ENCODE peak calls at places on chromosomes 1 and 21, in five cellular contexts. One of them, this sample, is unnamed.

GRCh38 chr1:112312879-112313278 is 83.1 kb upstream of the CTTNBP2NL start:
- DNase-seq in mesenchymal stem cell: no peak
- DNase-seq in endodermal cell: peak
- DNase-seq in endothelial cell of umbilical vein: no peak
- DNase-seq in fibroblast of lung: no peak
- DNase-seq in this sample: no peak

GRCh38 chr1:212578043-212578442 is 30.5 kb upstream of the ATF3 start:
- DNase-seq in mesenchymal stem cell: no peak
- DNase-seq in endodermal cell: no peak
- DNase-seq in endothelial cell of umbilical vein: no peak
- DNase-seq in fibroblast of lung: no peak
- DNase-seq in this sample: no peak

GRCh38 chr1:147598631-147599361 is 57.5 kb downstream of the BCL9 start:
- DNase-seq in mesenchymal stem cell: peak
- DNase-seq in endodermal cell: peak
- DNase-seq in endothelial cell of umbilical vein: no peak
- DNase-seq in fibroblast of lung: peak
- DNase-seq in this sample: no peak

GRCh38 chr1:168106274-168106673 is 30.5 kb downstream of the GPR161 start:
- DNase-seq in mesenchymal stem cell: no peak
- DNase-seq in endodermal cell: no peak
- DNase-seq in endothelial cell of umbilical vein: no peak
- DNase-seq in fibroblast of lung: no peak
- DNase-seq in this sample: peak

GRCh38 chr1:65209005-65209885 is 61.2 kb downstream of the AK4 start:
- DNase-seq in mesenchymal stem cell: peak
- DNase-seq in endodermal cell: peak
- DNase-seq in endothelial cell of umbilical vein: peak
- DNase-seq in fibroblast of lung: peak
- DNase-seq in this sample: peak

GRCh38 chr1:43992232-43992995 is 1.0 kb downstream of the CCDC24 start:
- DNase-seq in mesenchymal stem cell: no peak
- DNase-seq in endodermal cell: no peak
- DNase-seq in endothelial cell of umbilical vein: no peak
- DNase-seq in fibroblast of lung: no peak
- DNase-seq in this sample: no peak

GRCh38 chr1:173639102-173639501 is 4.0 kb downstream of the TEX50 start:
- DNase-seq in mesenchymal stem cell: no peak
- DNase-seq in endodermal cell: no peak
- DNase-seq in endothelial cell of umbilical vein: no peak
- DNase-seq in fibroblast of lung: no peak
- DNase-seq in this sample: no peak

GRCh38 chr1:168092566-168093355 is 44.0 kb downstream of the GPR161 start:
- DNase-seq in mesenchymal stem cell: peak
- DNase-seq in endodermal cell: peak
- DNase-seq in endothelial cell of umbilical vein: no peak
- DNase-seq in fibroblast of lung: peak
- DNase-seq in this sample: peak

GRCh38 chr1:13916530-13916929 is 216.5 kb downstream of the PRDM2 start:
- DNase-seq in mesenchymal stem cell: no peak
- DNase-seq in endodermal cell: peak
- DNase-seq in endothelial cell of umbilical vein: no peak
- DNase-seq in fibroblast of lung: no peak
- DNase-seq in this sample: no peak

GRCh38 chr1:13926556-13926955 is 226.6 kb downstream of the PRDM2 start:
- DNase-seq in mesenchymal stem cell: no peak
- DNase-seq in endodermal cell: no peak
- DNase-seq in endothelial cell of umbilical vein: no peak
- DNase-seq in fibroblast of lung: no peak
- DNase-seq in this sample: no peak

GRCh38 chr1:13922440-13922839 is 222.5 kb downstream of the PRDM2 start:
- DNase-seq in mesenchymal stem cell: no peak
- DNase-seq in endodermal cell: no peak
- DNase-seq in endothelial cell of umbilical vein: no peak
- DNase-seq in fibroblast of lung: no peak
- DNase-seq in this sample: no peak

GRCh38 chr1:13917607-13918006 is 217.6 kb downstream of the PRDM2 start:
- DNase-seq in mesenchymal stem cell: no peak
- DNase-seq in endodermal cell: no peak
- DNase-seq in endothelial cell of umbilical vein: no peak
- DNase-seq in fibroblast of lung: no peak
- DNase-seq in this sample: no peak

DNA sequence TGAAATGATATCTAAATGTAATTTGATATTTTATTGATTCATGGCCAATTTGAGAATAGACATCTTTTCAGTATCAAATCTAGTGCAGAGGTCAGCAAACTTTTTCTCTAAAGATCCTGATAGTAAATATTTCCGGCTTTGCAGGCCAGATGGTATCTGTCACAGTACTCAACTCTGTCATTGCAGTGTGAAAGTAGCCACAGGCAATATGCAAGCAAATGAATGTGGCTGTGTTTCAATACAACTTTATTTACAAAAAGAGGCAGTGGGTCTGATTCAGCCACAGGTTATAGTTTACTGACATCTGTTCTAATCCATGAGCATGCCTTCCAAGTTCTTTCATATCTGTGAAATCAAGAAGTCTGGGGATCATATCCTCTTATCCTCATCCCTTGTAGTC is 221.2 kb downstream of the PRDM2 start:
- DNase-seq in mesenchymal stem cell: no peak
- DNase-seq in endodermal cell: no peak
- DNase-seq in endothelial cell of umbilical vein: no peak
- DNase-seq in fibroblast of lung: no peak
- DNase-seq in this sample: no peak
- H3K9ac ChIP-seq in mesenchymal stem cell: no peak
- H3K9ac ChIP-seq in endodermal cell: no peak
- H3K9ac ChIP-seq in endothelial cell of umbilical vein: no peak
- H3K9ac ChIP-seq in fibroblast of lung: no peak
- H3K9ac ChIP-seq in this sample: no peak

DNA sequence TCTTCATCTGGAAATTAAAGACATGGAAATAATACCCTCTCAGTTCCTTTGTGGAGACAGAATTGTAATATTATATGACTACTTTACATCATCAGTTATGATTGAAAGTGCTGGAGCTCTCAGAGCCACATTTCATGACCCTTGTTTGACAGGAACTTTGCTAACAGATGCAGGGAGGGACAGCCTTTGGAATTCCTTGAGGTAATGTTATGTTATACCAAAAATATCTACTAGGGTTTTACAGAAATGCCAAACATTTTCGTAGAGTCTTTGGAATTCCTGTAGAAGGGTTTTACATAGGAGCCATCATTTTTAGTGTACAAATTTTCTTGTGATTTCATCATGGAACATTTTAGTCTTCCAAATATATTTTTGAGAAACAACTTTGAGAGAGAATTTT is 57.4 kb upstream of the ADAMTS5 start:
- DNase-seq in mesenchymal stem cell: peak
- DNase-seq in endodermal cell: no peak
- DNase-seq in endothelial cell of umbilical vein: no peak
- DNase-seq in fibroblast of lung: peak
- DNase-seq in this sample: no peak
- H3K9ac ChIP-seq in mesenchymal stem cell: no peak
- H3K9ac ChIP-seq in endodermal cell: no peak
- H3K9ac ChIP-seq in endothelial cell of umbilical vein: no peak
- H3K9ac ChIP-seq in fibroblast of lung: no peak
- H3K9ac ChIP-seq in this sample: no peak

GRCh38 chr1:26278303-26278702 is 1.6 kb upstream of the SH3BGRL3 start:
- DNase-seq in mesenchymal stem cell: peak
- DNase-seq in endodermal cell: no peak
- DNase-seq in endothelial cell of umbilical vein: no peak
- DNase-seq in fibroblast of lung: peak
- DNase-seq in this sample: no peak
- H3K9ac ChIP-seq in mesenchymal stem cell: peak
- H3K9ac ChIP-seq in endodermal cell: no peak
- H3K9ac ChIP-seq in endothelial cell of umbilical vein: no peak
- H3K9ac ChIP-seq in fibroblast of lung: no peak
- H3K9ac ChIP-seq in this sample: no peak

GRCh38 chr1:27884182-27884954 is 12.0 kb downstream of the THEMIS2 start:
- DNase-seq in mesenchymal stem cell: no peak
- DNase-seq in endodermal cell: no peak
- DNase-seq in endothelial cell of umbilical vein: no peak
- DNase-seq in fibroblast of lung: no peak
- DNase-seq in this sample: no peak
- H3K9ac ChIP-seq in mesenchymal stem cell: no peak
- H3K9ac ChIP-seq in endodermal cell: no peak
- H3K9ac ChIP-seq in endothelial cell of umbilical vein: no peak
- H3K9ac ChIP-seq in fibroblast of lung: no peak
- H3K9ac ChIP-seq in this sample: no peak

GRCh38 chr1:156150107-156151000 is 3.0 kb upstream of the SEMA4A start:
- DNase-seq in mesenchymal stem cell: peak
- DNase-seq in endodermal cell: no peak
- DNase-seq in endothelial cell of umbilical vein: no peak
- DNase-seq in fibroblast of lung: no peak
- DNase-seq in this sample: no peak
- H3K9ac ChIP-seq in mesenchymal stem cell: no peak
- H3K9ac ChIP-seq in endodermal cell: no peak
- H3K9ac ChIP-seq in endothelial cell of umbilical vein: no peak
- H3K9ac ChIP-seq in fibroblast of lung: no peak
- H3K9ac ChIP-seq in this sample: no peak

This sample was measured in HepG2.